ENCODE peak calls at places on chromosomes 3 and 15, in nine cellular contexts. Z, T, K, A, U, S, N, X and P are unnamed samples.
A peak's percentile ranks its signal among the peaks of the same experiment; 100 is the strongest.

GRCh38 chr15:40053234-40054055 is 14.5 kb upstream of the SRP14 start:
- DNase-seq in Z (no peak), T (no peak), K (no peak), A (no peak), U (no peak), S (no peak), N (no peak), X (no peak), P (no peak)

GRCh38 chr3:81492048-81492447 is 269.4 kb downstream of the GBE1 start:
- DNase-seq in Z (no peak), T (no peak), K (no peak), A (no peak), U (no peak), S (no peak), N (no peak), X (no peak), P (no peak)

GRCh38 chr15:96285715-96286367 is 44.7 kb upstream of the NR2F2 start:
- DNase-seq in Z (no peak), T (no peak), K (no peak), A (peak; percentile 48), U (no peak), S (no peak), N (peak; percentile 72), X (no peak), P (no peak)

GRCh38 chr15:58471341-58471740 is 39.5 kb downstream of the LIPC start:
- DNase-seq in Z (no peak), T (peak; percentile 36), K (no peak), A (no peak), U (no peak), S (no peak), N (no peak), X (no peak), P (no peak)

GRCh38 chr15:67945951-67946700 is 106.3 kb upstream of the RNU6-1 start:
- DNase-seq in Z (peak; percentile 30), T (peak; percentile 72), K (peak; percentile 46), A (no peak), U (peak; percentile 60), S (no peak), N (no peak), X (no peak), P (peak; percentile 55)

GRCh38 chr15:71133734-71134464 is 18.6 kb downstream of the THSD4 start:
- DNase-seq in Z (no peak), T (no peak), K (peak; percentile 60), A (no peak), U (peak; percentile 85), S (no peak), N (peak; percentile 88), X (no peak), P (no peak)

GRCh38 chr15:36932070-36932469 is 168.3 kb downstream of the MEIS2 start:
- DNase-seq in Z (no peak), T (no peak), K (no peak), A (no peak), U (no peak), S (no peak), N (no peak), X (no peak), P (no peak)

GRCh38 chr3:170040283-170040907 is 2.6 kb downstream of the GPR160 start:
- DNase-seq in Z (no peak), T (no peak), K (no peak), A (no peak), U (no peak), S (no peak), N (no peak), X (no peak), P (no peak)

GRCh38 chr3:163490119-163490518 is 1588.2 kb downstream of the SI start:
- DNase-seq in Z (no peak), T (peak; percentile 36), K (no peak), A (no peak), U (peak; percentile 19), S (no peak), N (no peak), X (no peak), P (peak; percentile 13)

GRCh38 chr3:79424811-79425210 is 343.0 kb downstream of the ROBO1 start:
- DNase-seq in Z (no peak), T (no peak), K (no peak), A (no peak), U (peak; percentile 77), S (no peak), N (no peak), X (no peak), P (peak; percentile 44)

GRCh38 chr3:138449490-138449889 is 15.1 kb downstream of the ESYT3 start:
- DNase-seq in Z (no peak), T (no peak), K (no peak), A (no peak), U (no peak), S (no peak), N (no peak), X (no peak), P (no peak)

GRCh38 chr3:102353148-102353547 is 81.7 kb upstream of the ZPLD1 start:
- DNase-seq in Z (no peak), T (no peak), K (peak; percentile 27), A (no peak), U (no peak), S (no peak), N (no peak), X (no peak), P (no peak)

DNA sequence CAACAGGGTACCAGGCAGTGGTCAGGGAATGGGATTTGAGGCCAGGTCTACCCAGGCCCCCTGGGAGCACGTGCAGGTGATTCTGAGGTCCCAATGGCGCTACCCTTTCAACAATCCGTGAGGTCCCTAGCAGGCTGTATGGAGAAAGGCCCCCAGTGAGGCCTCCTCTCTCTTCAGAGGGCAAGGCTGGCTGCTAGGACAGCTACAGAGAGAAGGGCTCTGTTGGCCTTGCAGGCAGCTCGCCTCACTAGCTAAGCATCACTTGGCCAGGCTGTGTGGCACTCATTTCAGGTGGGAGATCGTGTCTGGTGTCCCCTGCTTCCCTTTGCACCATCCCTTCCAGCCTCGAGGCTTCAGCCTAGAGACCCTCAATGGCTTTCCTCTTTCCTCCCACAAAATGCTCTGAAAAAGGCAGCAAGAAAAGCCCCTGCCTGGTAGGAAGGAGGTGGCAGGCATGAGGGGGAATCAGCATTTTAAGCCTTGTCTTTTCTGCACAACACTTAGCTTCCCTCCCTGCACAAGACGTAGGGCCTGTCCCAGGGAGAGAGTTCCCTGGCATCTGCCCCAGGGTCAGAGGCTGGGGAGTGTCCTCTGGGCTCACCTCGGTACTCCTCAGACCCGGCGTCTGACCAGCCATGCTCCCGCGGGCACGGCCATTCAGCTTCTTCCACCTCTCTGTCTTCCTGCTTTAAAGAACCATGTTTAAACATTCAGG is 111.8 kb downstream of the ASB7 start:
- DNase-seq in Z (no peak), T (no peak), K (no peak), A (no peak), U (no peak), S (no peak), N (no peak), X (peak; percentile 28), P (no peak)
- TF ChIP-seq CTCF in Z (no peak), T (no peak), K (no peak), A (no peak), U (no peak), S (no peak), N (no peak), X (no peak), P (no peak)

GRCh38 chr15:30924353-30924752 is 20.6 kb downstream of the FAN1 start:
- DNase-seq in Z (no peak), T (no peak), K (no peak), A (no peak), U (no peak), S (no peak), N (no peak), X (no peak), P (no peak)

GRCh38 chr15:30921781-30922371 is 18.2 kb downstream of the FAN1 start:
- DNase-seq in Z (no peak), T (no peak), K (peak; percentile 75), A (peak; percentile 72), U (no peak), S (no peak), N (no peak), X (peak; percentile 76), P (no peak)

GRCh38 chr15:30923429-30923828 is 19.7 kb downstream of the FAN1 start:
- DNase-seq in Z (no peak), T (no peak), K (peak; percentile 46), A (peak; percentile 62), U (no peak), S (no peak), N (no peak), X (peak; percentile 76), P (no peak)

GRCh38 chr15:30921106-30921505 is 17.4 kb downstream of the FAN1 start:
- DNase-seq in Z (no peak), T (no peak), K (no peak), A (no peak), U (no peak), S (no peak), N (no peak), X (no peak), P (no peak)

GRCh38 chr15:30922469-30923311 is 19.0 kb downstream of the FAN1 start:
- DNase-seq in Z (no peak), T (no peak), K (no peak), A (no peak), U (peak; percentile 69), S (no peak), N (peak; percentile 78), X (peak; percentile 87), P (no peak)
- H3K27ac ChIP-seq in Z (peak overlapping the region; percentile 13), T (no peak overlapping the region), K (peak overlapping the region; percentile 83), A (peak overlapping the region; percentile 56), U (peak overlapping the region; percentile 15), S (peak overlapping the region; percentile 86), N (peak overlapping the region; percentile 82), X (peak overlapping the region; percentile 98), P (no peak overlapping the region)

GRCh38 chr15:94126999-94127398 is 104.4 kb upstream of the MCTP2 start:
- DNase-seq in Z (no peak), T (no peak), K (no peak), A (no peak), U (no peak), S (no peak), N (no peak), X (no peak), P (no peak)
- TF ChIP-seq CTCF in Z (no peak), T (no peak), K (no peak), A (no peak), U (no peak), S (no peak), N (no peak), X (no peak), P (no peak)

GRCh38 chr3:140903196-140903595 is 38.4 kb upstream of the SLC25A36 start:
- DNase-seq in Z (no peak), T (no peak), K (no peak), A (no peak), U (peak; percentile 30), S (no peak), N (no peak), X (no peak), P (no peak)

GRCh38 chr3:140899363-140899762 is 42.3 kb upstream of the SLC25A36 start:
- DNase-seq in Z (no peak), T (no peak), K (no peak), A (no peak), U (no peak), S (no peak), N (no peak), X (no peak), P (no peak)

GRCh38 chr3:140902791-140903190 is 38.8 kb upstream of the SLC25A36 start:
- DNase-seq in Z (no peak), T (no peak), K (no peak), A (no peak), U (no peak), S (no peak), N (no peak), X (no peak), P (no peak)

GRCh38 chr3:140896997-140897396 is 44.6 kb upstream of the SLC25A36 start:
- DNase-seq in Z (no peak), T (no peak), K (no peak), A (no peak), U (peak; percentile 27), S (no peak), N (no peak), X (no peak), P (no peak)

GRCh38 chr3:140898340-140899180 is 43.1 kb upstream of the SLC25A36 start:
- DNase-seq in Z (peak; percentile 25), T (peak; percentile 66), K (no peak), A (no peak), U (peak; percentile 75), S (peak; percentile 48), N (no peak), X (no peak), P (peak; percentile 47)
- H3K27ac ChIP-seq in Z (no peak overlapping the region), T (no peak overlapping the region), K (no peak overlapping the region), A (no peak overlapping the region), U (no peak overlapping the region), S (no peak overlapping the region), N (no peak overlapping the region), X (no peak overlapping the region), P (no peak overlapping the region)